ENCODE peak calls at places on chromosomes 13 and 19, in five cellular contexts. L is A549, G is fibroblast of lung, M is upper lobe of left lung, O is IMR-90. C is an unnamed sample.

GRCh38 chr13:20395061-20395916 is 130.4 kb downstream of the CRYL1 start:
- DNase-seq in O (no peak), L (no peak), M (no peak), G (no peak), C (no peak)

GRCh38 chr19:6412111-6412999 is 12.3 kb downstream of the KHSRP start:
- DNase-seq in O (no peak), G (peak), M (peak), L (peak), C (no peak)

GRCh38 chr19:21362291-21362690 is 3.5 kb downstream of the ZNF738 start:
- DNase-seq in G (no peak), O (no peak), L (no peak), M (no peak), C (no peak)

GRCh38 chr19:52660981-52661380 is 22.8 kb upstream of the ZNF83 start:
- DNase-seq in G (no peak), O (peak), M (no peak), L (no peak), C (no peak)

GRCh38 chr19:2330632-2331284 is 2.3 kb downstream of the SPPL2B start:
- DNase-seq in L (no peak), M (no peak), G (no peak), O (no peak), C (no peak)

GRCh38 chr13:34696741-34697140 is 245.3 kb upstream of the NBEA start:
- DNase-seq in M (no peak), L (no peak), O (no peak), G (no peak), C (no peak)

GRCh38 chr13:111853766-111854165 is 213.2 kb upstream of the SOX1 start:
- DNase-seq in M (no peak), G (no peak), O (no peak), L (no peak), C (no peak)

GRCh38 chr19:34838248-34838647 is 65.2 kb upstream of the ZNF599 start:
- DNase-seq in O (no peak), L (peak), M (no peak), G (peak), C (peak)

GRCh38 chr13:26772531-26772930 is 11.9 kb upstream of the GPR12 start:
- DNase-seq in L (no peak), G (no peak), M (no peak), O (no peak), C (no peak)

GRCh38 chr19:958967-959685 is 25.0 kb upstream of the WDR18 start:
- DNase-seq in G (peak), L (peak), M (no peak), O (peak), C (peak)

GRCh38 chr19:2807379-2808128 is 12.1 kb upstream of the ZNF554 start:
- DNase-seq in L (no peak), M (no peak), O (no peak), G (no peak), C (no peak)

GRCh38 chr19:9917322-9917721 is 19.0 kb downstream of the OLFM2 start:
- DNase-seq in G (peak), O (peak), L (peak), M (peak), C (peak)

GRCh38 chr19:55442372-55443044 is 592 bp downstream of the SHISA7 start:
- DNase-seq in O (no peak), M (no peak), G (no peak), L (no peak), C (no peak)

GRCh38 chr13:36297600-36298338 is at the start of gene CCDC169:
- DNase-seq in G (peak), M (peak), O (peak), L (peak), C (peak)

GRCh38 chr13:107790360-107790759 is 425.0 kb downstream of the LIG4 start:
- DNase-seq in O (no peak), M (no peak), G (no peak), L (no peak), C (no peak)

GRCh38 chr19:40225440-40226305 is 816 bp downstream of the CCNP start:
- DNase-seq in M (no peak), L (no peak), G (peak), O (peak), C (no peak)

GRCh38 chr13:75485286-75486062 is 3.5 kb upstream of the TBC1D4 start:
- DNase-seq in O (peak), L (peak), G (no peak), M (no peak), C (no peak)

GRCh38 chr19:2524840-2525723 is 49.2 kb downstream of the GADD45B start:
- DNase-seq in G (peak), L (peak), O (peak), M (no peak), C (peak)

DNA sequence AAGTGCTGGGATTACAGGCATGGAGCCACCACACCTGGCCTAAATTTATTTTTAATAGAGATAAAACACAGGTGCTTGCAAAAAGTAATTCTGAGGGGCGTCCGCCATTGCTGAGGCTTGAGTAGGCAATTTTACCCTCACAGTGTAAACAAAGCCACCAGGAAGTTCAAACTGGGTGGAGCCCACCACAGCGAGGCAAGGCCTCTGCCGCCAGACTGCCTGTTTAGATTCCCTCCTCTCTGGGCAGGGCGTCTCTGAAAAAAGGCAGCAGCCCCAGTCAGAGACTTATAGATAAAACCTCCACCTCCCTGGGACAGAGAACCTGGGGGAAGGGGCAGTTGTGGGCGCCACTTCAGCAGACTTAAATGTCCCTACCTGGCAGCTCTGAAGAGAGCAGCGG is 50.7 kb downstream of the B3GLCT start:
- DNase-seq in G (no peak), M (no peak), L (no peak), O (no peak), C (no peak)
- H3K27ac ChIP-seq in G (no peak), M (no peak), L (no peak), O (no peak), C (no peak)

DNA sequence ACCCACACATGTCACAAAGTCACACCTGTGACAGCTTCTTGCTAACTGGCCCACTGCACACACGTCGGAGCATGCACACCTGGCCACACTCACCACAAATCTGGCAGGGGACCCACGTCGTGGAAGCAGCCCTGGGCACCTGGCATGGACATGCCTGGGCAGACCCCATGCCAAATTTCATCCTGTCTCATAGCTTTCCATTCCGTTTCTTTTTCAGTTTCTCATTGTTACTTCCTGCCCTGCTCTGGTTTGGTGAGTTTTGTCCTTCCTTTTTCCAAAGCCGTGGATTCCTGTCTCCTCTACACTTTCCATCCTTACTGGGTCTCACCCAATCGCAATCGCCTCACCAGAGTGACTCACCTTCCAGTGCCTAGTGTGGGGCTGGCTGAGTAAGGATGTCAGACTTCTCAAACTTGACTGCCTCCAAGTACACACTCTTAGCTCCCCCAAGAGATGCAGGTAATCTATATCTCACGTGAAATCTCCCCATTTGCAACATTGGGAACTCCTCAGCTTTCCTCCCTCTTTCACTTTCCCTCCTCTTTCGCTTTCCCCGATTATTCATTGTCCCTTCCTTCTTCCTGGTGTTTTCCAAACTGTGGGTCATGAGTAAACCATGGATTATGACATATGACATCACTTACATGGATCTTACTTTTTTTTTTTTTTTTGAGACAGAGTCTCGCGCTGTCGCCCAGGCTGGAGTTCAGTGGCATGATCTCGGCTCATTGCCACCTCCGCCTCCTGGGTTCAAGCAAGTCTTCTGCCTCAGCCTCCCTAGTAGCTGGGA is 1.6 kb upstream of the BBC3 start:
- DNase-seq in G (peak), O (peak), M (no peak), L (peak), C (peak)
- H3K27ac ChIP-seq in G (peak), O (peak), M (peak), L (peak), C (peak)

DNA sequence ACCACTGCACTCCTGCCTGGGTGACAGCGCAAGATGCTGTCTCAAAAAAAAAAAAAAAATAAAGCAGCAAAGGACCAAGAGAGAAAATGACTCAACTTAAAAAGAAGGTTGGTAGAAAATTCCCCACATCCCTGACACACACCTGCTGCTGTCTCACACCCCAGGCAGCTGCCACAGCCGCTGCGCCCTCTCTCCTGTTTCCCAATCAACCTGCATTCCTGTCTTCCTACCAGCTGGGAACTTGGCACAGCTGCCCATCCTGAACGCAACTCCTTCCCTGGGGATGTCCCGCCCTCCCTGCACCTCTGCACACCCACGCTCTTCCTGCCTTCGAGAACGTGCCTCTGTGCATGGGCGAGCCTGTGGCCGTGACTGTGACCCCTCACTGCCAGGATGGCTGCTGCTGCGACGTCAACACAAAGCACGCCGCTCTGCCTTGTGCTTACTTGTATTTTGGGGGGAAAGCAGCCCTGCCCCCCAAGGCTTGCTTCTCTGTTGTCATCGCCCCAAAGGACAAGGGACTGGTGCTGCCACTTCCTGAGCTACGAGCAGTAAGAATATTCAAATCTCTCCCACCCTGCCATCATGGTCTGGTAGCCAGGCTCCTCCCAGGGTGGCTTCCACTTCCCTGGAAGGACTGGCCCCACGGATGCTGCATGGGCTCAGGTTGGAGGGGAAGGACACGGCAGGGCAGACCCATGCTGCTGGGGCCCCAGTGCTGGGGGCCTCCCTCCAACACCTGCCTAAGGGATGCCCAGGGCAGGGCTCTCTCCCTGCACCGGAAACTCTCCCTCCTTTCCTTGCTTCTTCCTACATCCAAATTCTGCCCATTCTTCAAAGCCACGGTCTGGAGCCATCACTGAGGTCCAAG is 20.7 kb downstream of the SH3GL1 start:
- DNase-seq in M (peak), O (peak), L (peak), G (no peak), C (peak)
- H3K27ac ChIP-seq in M (peak), O (no peak), L (no peak), G (no peak), C (peak)

DNA sequence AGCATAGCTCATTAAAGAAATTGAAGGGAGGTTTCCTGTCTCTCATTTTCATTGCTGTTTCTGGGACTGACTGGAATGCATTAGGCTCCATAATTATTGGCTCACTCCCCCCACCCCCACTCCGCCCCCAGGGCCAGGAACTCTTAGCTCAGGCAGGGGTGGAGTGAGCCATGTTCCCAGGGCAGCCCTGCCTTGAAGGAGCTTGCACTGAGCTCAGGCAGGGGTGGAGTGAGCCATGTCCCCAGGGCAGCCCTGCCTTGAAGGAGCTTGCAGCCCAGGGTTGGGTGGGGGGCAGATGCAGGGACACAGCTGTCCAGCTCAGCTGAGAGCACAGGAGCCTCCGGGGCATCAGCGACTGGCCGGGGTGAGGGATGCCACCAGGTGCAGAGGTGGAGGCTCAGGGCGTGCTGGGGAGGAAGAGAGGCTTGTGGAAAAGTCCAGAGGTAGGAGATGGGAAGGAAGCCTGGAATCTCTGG is 39.1 kb upstream of the TFDP1 start:
- DNase-seq in M (no peak), O (peak), G (peak), L (no peak), C (no peak)
- H3K27ac ChIP-seq in M (no peak), O (no peak), G (no peak), L (no peak), C (peak)

GRCh38 chr19:7455600-7456296 is 33.1 kb downstream of the PEX11G start:
- DNase-seq in L (no peak), M (no peak), O (no peak), G (no peak), C (no peak)

GRCh38 chr19:7456964-7457541 is 31.8 kb downstream of the PEX11G start:
- DNase-seq in G (no peak), L (no peak), O (no peak), M (no peak), C (no peak)

GRCh38 chr19:7458675-7459074 is 30.2 kb downstream of the PEX11G start:
- DNase-seq in M (no peak), L (no peak), G (no peak), O (no peak), C (no peak)

GRCh38 chr19:7450243-7451223 is 38.3 kb downstream of the PEX11G start:
- DNase-seq in O (peak), M (no peak), G (peak), L (no peak), C (no peak)

DNA sequence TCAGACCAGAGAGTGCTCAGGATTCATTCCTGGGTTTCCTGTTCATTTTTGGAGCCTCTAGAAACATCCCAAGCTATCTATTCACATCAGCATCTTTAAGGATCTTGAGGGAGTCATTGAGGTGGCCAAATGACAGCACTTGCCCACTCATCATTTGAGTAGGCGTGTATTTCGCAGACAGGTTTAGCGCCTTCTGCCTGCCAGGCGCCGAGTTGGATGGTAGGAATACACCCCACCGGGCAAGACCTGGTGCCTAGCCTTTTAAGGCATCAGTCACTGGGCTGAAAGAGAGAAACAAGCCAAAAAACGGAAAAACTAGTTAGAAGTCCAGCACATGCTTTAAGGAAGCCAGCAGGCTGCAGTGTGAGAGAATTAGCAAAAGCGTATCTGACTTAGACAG is 33.8 kb downstream of the PEX11G start:
- DNase-seq in L (no peak), M (no peak), G (no peak), O (no peak), C (no peak)
- H3K27ac ChIP-seq in L (no peak), M (no peak), G (no peak), O (no peak), C (no peak)

DNA sequence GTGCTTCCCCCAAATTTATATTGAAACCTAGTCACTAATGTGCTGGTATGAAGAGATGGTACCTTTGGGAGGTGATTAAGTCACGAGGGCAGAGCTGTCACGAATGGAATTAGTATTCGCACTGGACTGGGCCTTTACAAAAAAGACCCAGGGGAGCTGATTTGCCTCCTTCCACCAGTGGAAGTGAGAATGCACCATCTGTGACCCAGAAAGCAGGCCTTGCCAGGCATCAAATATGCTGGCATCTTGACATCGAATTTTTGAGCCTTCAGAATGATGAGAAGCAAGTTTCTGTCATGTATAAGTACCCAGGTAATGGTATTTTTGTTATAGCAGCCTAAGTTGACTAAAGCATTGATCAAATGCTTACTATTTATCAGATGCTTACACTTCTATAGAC is 373.6 kb downstream of the FGF14 start:
- DNase-seq in M (no peak), G (no peak), O (no peak), L (no peak), C (no peak)
- H3K27ac ChIP-seq in M (no peak), G (no peak), O (no peak), L (no peak), C (no peak)

DNA sequence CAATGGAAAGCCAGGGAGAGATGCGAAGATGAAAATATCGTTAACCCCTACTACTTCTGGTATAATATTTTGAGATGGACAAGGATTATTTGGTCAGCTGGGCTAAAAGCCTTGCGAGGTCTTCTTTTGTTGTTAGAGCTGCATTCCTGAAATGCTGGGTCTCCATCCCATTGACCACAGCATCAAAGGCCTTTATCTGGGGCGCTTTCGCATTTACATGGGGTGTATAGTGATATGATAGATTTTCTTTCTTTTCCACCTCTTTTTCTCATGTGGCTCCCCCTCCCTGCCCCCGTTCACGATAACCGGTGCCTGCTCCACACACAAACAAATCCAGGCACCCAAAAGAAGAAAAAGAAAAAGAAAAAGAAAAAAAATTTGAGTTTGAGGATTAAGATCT is 77.5 kb downstream of the ZNF536 start:
- DNase-seq in M (no peak), O (no peak), G (no peak), L (no peak), C (no peak)
- H3K27ac ChIP-seq in M (no peak), O (no peak), G (no peak), L (no peak), C (no peak)

GRCh38 chr13:88675997-88676396 is 1004.8 kb downstream of the SLITRK5 start:
- DNase-seq in G (no peak), L (no peak), O (no peak), M (no peak), C (no peak)
- H3K27ac ChIP-seq in G (no peak), L (no peak), O (no peak), M (no peak), C (no peak)

DNA sequence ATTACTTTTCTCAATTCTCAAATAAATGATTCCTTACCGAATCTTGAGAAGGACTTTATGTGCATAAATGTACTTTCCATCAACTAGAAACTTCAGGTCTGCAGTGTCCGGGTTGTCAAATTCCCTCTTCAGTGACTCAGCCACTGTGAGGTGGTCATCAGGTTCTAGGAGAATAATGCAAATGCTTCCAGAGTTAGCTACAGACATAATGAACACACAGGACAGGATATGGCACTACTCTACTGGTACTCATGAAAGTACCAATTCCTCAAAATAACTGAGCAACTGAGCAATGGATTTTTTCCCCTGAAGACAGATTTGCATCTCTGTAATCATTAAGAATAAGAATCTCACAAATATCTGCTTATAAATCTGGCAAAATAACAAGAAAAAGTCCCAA is 31.2 kb downstream of the RCBTB2 start:
- DNase-seq in O (peak), L (no peak), G (no peak), M (no peak), C (no peak)
- H3K27ac ChIP-seq in O (no peak), L (no peak), G (no peak), M (peak), C (peak)

GRCh38 chr19:16281743-16282142 is 42.9 kb upstream of the KLF2 start:
- DNase-seq in O (no peak), G (no peak), M (no peak), L (no peak), C (no peak)
- H3K27ac ChIP-seq in O (no peak), G (no peak), M (peak), L (no peak), C (no peak)

C was measured in RWPE1.